ENCODE peak calls at places on chromosomes 13 and 19, in eight cellular contexts. M is Caco-2, W is ascending aorta, X is neural crest cell, N is testis, U is GM23338, B is fibroblast of the aortic adventitia, G is mucosa of descending colon. H is an unnamed sample.

GRCh38 chr13:98453254-98453843 is 123.6 kb downstream of the STK24 start:
- DNase-seq in M (no peak), W (no peak), X (no peak), N (no peak), U (no peak), B (peak), G (no peak), H (no peak)

GRCh38 chr13:112521073-112521685 is 66.8 kb downstream of the TUBGCP3 start:
- DNase-seq in M (no peak), W (no peak), X (no peak), N (no peak), U (no peak), B (no peak), G (no peak), H (no peak)

GRCh38 chr13:63190742-63191141 is 1775.1 kb upstream of the PCDH20 start:
- DNase-seq in M (no peak), W (no peak), X (no peak), N (no peak), U (no peak), B (peak), G (no peak), H (no peak)

GRCh38 chr13:111247552-111247951 is 72.9 kb upstream of the TEX29 start:
- DNase-seq in M (no peak), W (no peak), X (no peak), N (no peak), U (no peak), B (no peak), G (no peak), H (no peak)

GRCh38 chr13:44653261-44653660 is 77.1 kb upstream of the TSC22D1 start:
- DNase-seq in M (no peak), W (no peak), X (no peak), N (no peak), U (no peak), B (peak), G (no peak), H (no peak)

GRCh38 chr19:18738961-18739690 is 52.0 kb downstream of the COMP start:
- DNase-seq in M (no peak), W (no peak), X (no peak), N (no peak), U (no peak), B (no peak), G (no peak), H (no peak)

GRCh38 chr19:1067341-1068103 is 555 bp downstream of the ARHGAP45 start:
- DNase-seq in M (no peak), W (no peak), X (no peak), N (no peak), U (no peak), B (no peak), G (no peak), H (no peak)

GRCh38 chr19:16062789-16063188 is 13.5 kb upstream of the TPM4 start:
- DNase-seq in M (no peak), W (no peak), X (peak), N (peak), U (peak), B (peak), G (peak), H (no peak)

GRCh38 chr19:48600679-48601382 is 5.7 kb upstream of the SPACA4 start:
- DNase-seq in M (no peak), W (no peak), X (no peak), N (no peak), U (no peak), B (no peak), G (no peak), H (no peak)

GRCh38 chr19:19321143-19321577 is 531 bp downstream of the MAU2 start:
- DNase-seq in M (peak), W (no peak), X (no peak), N (peak), U (peak), B (peak), G (no peak), H (no peak)

GRCh38 chr13:32125221-32125621 is 93.6 kb downstream of the FRY start:
- DNase-seq in M (no peak), W (no peak), X (no peak), N (no peak), U (no peak), B (peak), G (no peak), H (no peak)

GRCh38 chr13:112781881-112782361 is 92.1 kb downstream of the ATP11A start:
- DNase-seq in M (no peak), W (no peak), X (no peak), N (peak), U (no peak), B (peak), G (no peak), H (no peak)

GRCh38 chr13:20815469-20815868 is 41.7 kb upstream of the EEF1AKMT1 start:
- DNase-seq in M (no peak), W (no peak), X (no peak), N (no peak), U (no peak), B (peak), G (no peak), H (no peak)

GRCh38 chr19:43574424-43575155 is 737 bp downstream of the XRCC1 start:
- DNase-seq in M (no peak), W (no peak), X (no peak), N (no peak), U (no peak), B (no peak), G (no peak), H (no peak)

GRCh38 chr13:112532837-112533745 is 54.9 kb downstream of the TUBGCP3 start:
- DNase-seq in M (no peak), W (no peak), X (no peak), N (no peak), U (no peak), B (no peak), G (no peak), H (no peak)

GRCh38 chr13:88246239-88246638 is 575.1 kb downstream of the SLITRK5 start:
- DNase-seq in M (no peak), W (no peak), X (no peak), N (no peak), U (no peak), B (no peak), G (no peak), H (no peak)

GRCh38 chr13:51723529-51723928 is 80.4 kb downstream of the DHRS12 start:
- DNase-seq in M (no peak), W (no peak), X (no peak), N (no peak), U (no peak), B (no peak), G (no peak), H (no peak)

DNA sequence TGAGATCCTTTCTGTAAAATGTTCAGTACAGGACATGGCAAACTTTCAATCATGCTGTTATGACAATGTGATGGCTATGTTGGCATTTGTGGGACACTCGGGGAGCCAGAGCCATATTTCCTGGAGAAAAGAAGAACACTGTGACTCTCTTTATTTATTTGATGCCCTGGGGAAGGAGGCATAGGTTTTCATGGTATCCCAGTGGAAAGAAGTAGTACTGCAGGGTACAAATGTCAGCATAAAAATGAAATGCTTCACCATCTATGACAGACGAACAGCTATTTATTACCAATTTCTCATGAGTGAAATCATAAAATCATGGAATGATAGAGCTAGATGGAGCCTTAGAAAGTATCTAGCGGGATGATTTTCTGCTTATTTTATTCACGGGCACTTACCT is 217.1 kb downstream of the COL4A1 start:
- DNase-seq in M (no peak), W (no peak), X (no peak), N (no peak), U (peak), B (no peak), G (no peak), H (no peak)
- TF ChIP-seq CTCF in M (peak), W (no peak), X (peak), N (no peak), U (peak), B (peak), G (no peak), H (no peak)

GRCh38 chr13:91042870-91043269 is 304.6 kb upstream of the MIR17HG start:
- DNase-seq in M (no peak), W (no peak), X (no peak), N (no peak), U (no peak), B (no peak), G (no peak), H (no peak)

GRCh38 chr13:91045351-91046034 is 302.0 kb upstream of the MIR17HG start:
- DNase-seq in M (no peak), W (no peak), X (no peak), N (no peak), U (peak), B (no peak), G (no peak), H (peak)

DNA sequence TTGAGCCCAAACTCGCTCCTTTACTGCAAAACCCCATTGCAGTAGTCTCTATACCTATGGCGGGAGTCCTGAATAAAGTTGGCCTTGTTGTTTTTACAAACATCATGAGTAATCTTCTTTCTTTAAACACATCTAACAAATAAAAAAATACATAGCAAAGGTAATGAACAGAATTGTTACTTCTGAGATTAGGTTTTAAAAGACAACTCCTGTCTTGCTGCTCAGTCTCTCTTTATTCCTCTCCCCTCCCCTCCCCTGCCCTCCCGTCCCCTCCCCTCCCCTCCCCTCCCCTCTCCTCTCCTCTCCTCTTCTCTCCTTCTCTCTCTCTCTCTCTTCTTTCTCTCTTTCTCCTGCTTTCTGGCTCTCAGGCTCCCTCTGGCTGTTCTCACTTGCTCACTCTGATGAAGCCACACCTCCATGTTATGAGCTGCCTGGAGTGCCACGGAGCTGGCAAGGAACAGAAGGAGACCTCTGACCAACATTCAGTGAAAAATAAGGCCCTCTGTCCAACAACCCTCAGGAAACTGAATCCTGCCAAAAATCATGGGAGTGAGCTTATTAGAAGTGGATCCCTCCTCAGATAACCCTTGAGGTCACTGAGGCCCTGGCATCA is 300.7 kb upstream of the MIR17HG start:
- DNase-seq in M (no peak), W (no peak), X (no peak), N (peak), U (peak), B (no peak), G (no peak), H (no peak)
- TF ChIP-seq CTCF in M (peak), W (no peak), X (no peak), N (no peak), U (no peak), B (no peak), G (no peak), H (no peak)

GRCh38 chr19:32748497-32748896 is 28.9 kb downstream of the TDRD12 start:
- DNase-seq in M (no peak), W (no peak), X (no peak), N (no peak), U (peak), B (no peak), G (no peak), H (no peak)
- TF ChIP-seq CTCF in M (peak), W (no peak), X (no peak), N (no peak), U (peak), B (no peak), G (no peak), H (peak)

DNA sequence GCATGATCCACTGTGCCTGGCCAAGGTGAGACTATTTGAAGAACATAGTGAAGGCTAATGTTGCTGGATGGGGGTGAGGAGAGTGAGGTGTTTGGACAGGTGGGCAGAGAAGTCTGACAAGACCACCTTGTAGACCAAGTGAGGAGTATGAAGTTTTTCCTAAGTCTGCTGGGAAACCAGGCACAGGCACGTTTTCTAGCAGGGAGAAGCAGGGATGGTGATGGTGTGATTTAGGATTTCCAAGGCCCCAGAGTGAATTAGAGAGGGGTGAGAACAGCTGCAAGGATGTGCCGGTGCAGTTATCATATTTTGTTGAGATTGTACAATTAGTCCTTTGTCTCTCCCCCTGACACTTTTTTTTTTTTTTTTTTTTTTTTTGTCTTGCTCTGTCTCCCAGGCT is 5.6 kb upstream of the PKN1 start:
- DNase-seq in M (no peak), W (no peak), X (no peak), N (no peak), U (no peak), B (no peak), G (no peak), H (no peak)
- TF ChIP-seq CTCF in M (no peak), W (no peak), X (no peak), N (no peak), U (no peak), B (no peak), G (no peak), H (no peak)

DNA sequence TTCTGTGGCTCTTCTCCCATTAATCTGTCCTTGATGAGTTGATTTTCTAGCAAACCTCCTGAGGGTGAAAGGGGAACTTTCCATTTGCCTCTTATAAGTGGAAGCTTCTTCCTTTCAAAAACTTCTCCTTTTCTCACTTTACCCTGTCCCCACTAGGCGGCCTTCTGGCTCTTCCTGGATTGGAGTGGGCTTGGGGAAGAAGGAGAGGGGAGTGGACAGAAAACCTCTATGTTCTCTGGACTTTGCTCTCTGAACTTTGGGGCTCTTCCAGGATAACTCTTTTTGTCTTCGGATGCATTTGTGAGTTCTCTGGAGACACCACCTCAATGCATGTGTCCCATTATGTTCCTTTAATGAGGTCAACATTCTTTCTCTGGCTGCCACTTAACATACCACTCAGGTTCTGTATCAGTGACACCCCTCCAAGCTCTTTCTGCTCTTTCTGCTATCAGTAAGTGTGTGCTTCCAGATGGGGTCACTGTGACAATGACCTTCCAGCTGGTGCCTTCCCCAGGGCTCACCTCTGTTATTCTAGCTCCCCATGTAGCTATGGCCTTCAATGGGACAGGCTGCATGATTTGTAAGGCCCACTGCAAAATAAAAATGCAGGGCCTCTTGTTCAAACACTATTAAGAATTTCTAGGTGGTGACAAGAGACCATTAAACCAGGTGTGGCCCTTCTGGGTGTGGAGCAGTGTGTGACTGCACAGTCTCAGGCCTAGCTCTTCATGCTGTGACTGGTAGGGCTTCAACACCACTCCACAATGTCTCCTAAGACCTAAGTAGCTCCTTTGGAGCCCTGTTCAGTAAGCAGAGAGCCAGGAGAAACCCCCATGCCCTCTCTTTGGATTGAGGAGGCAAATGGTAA is 389.2 kb downstream of the EFNB2 start:
- DNase-seq in M (peak), W (no peak), X (no peak), N (no peak), U (no peak), B (no peak), G (no peak), H (no peak)
- TF ChIP-seq CTCF in M (peak), W (no peak), X (peak), N (no peak), U (peak), B (no peak), G (no peak), H (peak)

DNA sequence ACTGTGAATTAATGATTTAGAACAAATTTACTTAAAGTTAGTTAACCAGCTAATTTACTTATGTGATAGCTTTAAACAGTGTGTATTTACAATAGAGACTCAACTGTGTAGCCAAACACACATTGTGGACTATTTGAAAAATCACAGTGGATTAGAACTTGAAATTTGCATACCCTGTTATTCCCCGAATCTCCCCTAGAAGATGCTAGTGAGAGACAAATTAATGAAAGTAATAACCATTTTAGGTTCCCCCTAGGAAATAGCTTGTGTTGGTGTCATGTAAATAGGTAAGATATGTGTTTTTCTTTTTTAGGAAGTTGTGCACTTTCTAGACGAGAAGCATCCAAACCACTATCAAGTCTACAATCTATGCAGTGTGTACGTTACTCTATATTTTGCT is 98.5 kb downstream of the C1QTNF9 start:
- DNase-seq in M (no peak), W (no peak), X (no peak), N (no peak), U (peak), B (no peak), G (no peak), H (no peak)
- TF ChIP-seq CTCF in M (no peak), W (no peak), X (peak), N (no peak), U (peak), B (no peak), G (no peak), H (no peak)

GRCh38 chr13:93625536-93625935 is 398.9 kb downstream of the GPC6 start:
- DNase-seq in M (no peak), W (no peak), X (no peak), N (no peak), U (no peak), B (peak), G (no peak), H (no peak)
- TF ChIP-seq CTCF in M (no peak), W (no peak), X (no peak), N (no peak), U (no peak), B (no peak), G (no peak), H (no peak)

DNA sequence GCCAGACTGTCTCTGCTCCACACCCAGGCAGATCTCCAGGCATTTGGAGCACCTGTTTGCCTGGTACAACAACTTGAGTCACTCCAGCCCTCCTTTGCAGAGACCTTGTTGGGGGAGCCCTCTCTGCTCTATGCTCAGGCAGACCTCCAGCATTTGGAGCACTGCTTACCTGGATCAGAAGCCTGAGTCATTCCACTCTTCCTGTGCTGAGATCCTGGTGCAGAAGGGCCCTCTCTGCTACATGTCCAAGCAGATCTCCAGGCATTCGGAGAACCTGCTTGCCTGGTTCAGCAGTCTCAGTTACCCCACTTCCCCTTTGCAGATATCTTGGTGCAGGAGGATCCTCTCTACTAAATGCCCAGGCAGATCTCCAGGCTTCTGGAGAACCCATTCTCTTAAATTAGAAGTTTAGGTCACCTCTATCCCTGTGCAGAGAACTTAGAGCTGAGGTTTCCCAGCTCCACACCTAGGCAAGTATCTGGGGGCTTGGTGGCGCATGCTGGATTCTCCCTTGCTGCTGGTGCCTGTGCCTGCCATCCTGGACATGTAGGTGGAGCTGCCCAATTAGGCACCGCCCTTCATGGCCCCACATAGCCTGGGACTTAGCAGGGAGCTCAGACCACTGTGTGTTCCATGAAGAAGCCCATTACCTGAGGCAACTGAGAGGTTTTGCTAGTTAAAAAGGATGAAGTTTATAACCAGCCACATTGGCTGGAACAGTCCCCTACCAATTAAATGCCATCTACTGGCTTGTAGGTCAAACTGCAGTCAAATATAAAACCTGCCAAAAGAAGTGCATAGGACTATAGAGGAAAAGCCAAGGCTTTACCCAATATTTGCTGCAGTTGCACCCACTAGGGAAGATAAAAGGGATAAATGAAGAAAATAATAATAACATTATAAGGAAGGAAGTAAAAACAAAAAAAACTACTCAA is 97.6 kb upstream of the SLITRK6 start:
- DNase-seq in M (no peak), W (no peak), X (no peak), N (no peak), U (peak), B (no peak), G (no peak), H (no peak)
- TF ChIP-seq CTCF in M (peak), W (no peak), X (peak), N (no peak), U (peak), B (no peak), G (no peak), H (peak)

GRCh38 chr13:49517461-49517860 is 21.7 kb downstream of the PHF11 start:
- DNase-seq in M (no peak), W (no peak), X (peak), N (peak), U (peak), B (no peak), G (no peak), H (no peak)
- TF ChIP-seq CTCF in M (peak), W (no peak), X (peak), N (no peak), U (peak), B (peak), G (no peak), H (no peak)

H was measured in D721Med.